ENCODE peak calls at places on chromosomes 1 and 21, in eight cellular contexts. One of them, this sample, is unnamed.
A peak's percentile ranks its signal among the peaks of the same experiment; 100 is the strongest.

GRCh38 chr1:110765640-110766335 is 91.0 kb upstream of the KCNA3 start:
- DNase-seq in HFF-Myc: peak; percentile 15
- DNase-seq in HEK293T: peak; percentile 63
- DNase-seq in aorta: no peak
- DNase-seq in iris pigment epithelial cell: peak; percentile 65
- DNase-seq in lung: no peak
- DNase-seq in EL: peak; percentile 30
- DNase-seq in left ventricle myocardium superior: no peak
- DNase-seq in this sample: peak; percentile 61

GRCh38 chr1:174165471-174166137 is 6.3 kb downstream of the RABGAP1L start:
- DNase-seq in EL: no peak
- DNase-seq in lung: no peak
- DNase-seq in iris pigment epithelial cell: peak; percentile 27
- DNase-seq in aorta: no peak
- DNase-seq in HEK293T: no peak
- DNase-seq in left ventricle myocardium superior: peak; percentile 60
- DNase-seq in HFF-Myc: no peak
- DNase-seq in this sample: no peak

GRCh38 chr21:35963920-35964451 is 96.3 kb downstream of the SETD4 start:
- DNase-seq in EL: peak; percentile 12
- DNase-seq in lung: no peak
- DNase-seq in iris pigment epithelial cell: no peak
- DNase-seq in HEK293T: no peak
- DNase-seq in left ventricle myocardium superior: no peak
- DNase-seq in aorta: no peak
- DNase-seq in HFF-Myc: peak; percentile 21
- DNase-seq in this sample: no peak

GRCh38 chr1:168121314-168122029 is 15.3 kb downstream of the GPR161 start:
- DNase-seq in lung: no peak
- DNase-seq in HFF-Myc: no peak
- DNase-seq in aorta: peak; percentile 85
- DNase-seq in EL: peak; percentile 77
- DNase-seq in left ventricle myocardium superior: peak; percentile 88
- DNase-seq in iris pigment epithelial cell: peak; percentile 76
- DNase-seq in HEK293T: no peak
- DNase-seq in this sample: no peak

GRCh38 chr1:71908871-71909390 is 373.4 kb downstream of the NEGR1 start:
- DNase-seq in HEK293T: no peak
- DNase-seq in HFF-Myc: no peak
- DNase-seq in iris pigment epithelial cell: no peak
- DNase-seq in left ventricle myocardium superior: no peak
- DNase-seq in EL: no peak
- DNase-seq in lung: no peak
- DNase-seq in aorta: no peak
- DNase-seq in this sample: no peak

GRCh38 chr1:221739018-221739676 is 2.7 kb downstream of the DUSP10 start:
- DNase-seq in lung: no peak
- DNase-seq in EL: no peak
- DNase-seq in HEK293T: no peak
- DNase-seq in iris pigment epithelial cell: no peak
- DNase-seq in HFF-Myc: no peak
- DNase-seq in left ventricle myocardium superior: no peak
- DNase-seq in aorta: no peak
- DNase-seq in this sample: no peak

GRCh38 chr1:223732993-223733798 is 20.9 kb downstream of the CAPN2 start:
- DNase-seq in HEK293T: no peak
- DNase-seq in lung: no peak
- DNase-seq in iris pigment epithelial cell: no peak
- DNase-seq in aorta: no peak
- DNase-seq in HFF-Myc: no peak
- DNase-seq in left ventricle myocardium superior: peak; percentile 58
- DNase-seq in EL: no peak
- DNase-seq in this sample: no peak

GRCh38 chr21:37077403-37077802 is 4.3 kb downstream of the TTC3 start:
- DNase-seq in EL: no peak
- DNase-seq in lung: no peak
- DNase-seq in iris pigment epithelial cell: no peak
- DNase-seq in HEK293T: no peak
- DNase-seq in left ventricle myocardium superior: no peak
- DNase-seq in HFF-Myc: no peak
- DNase-seq in aorta: no peak
- DNase-seq in this sample: no peak

GRCh38 chr21:43916691-43917514 is 51.9 kb downstream of the AGPAT3 start:
- DNase-seq in lung: no peak
- DNase-seq in aorta: no peak
- DNase-seq in HFF-Myc: no peak
- DNase-seq in HEK293T: no peak
- DNase-seq in left ventricle myocardium superior: no peak
- DNase-seq in iris pigment epithelial cell: no peak
- DNase-seq in EL: no peak
- DNase-seq in this sample: peak; percentile 60

GRCh38 chr21:43359081-43359822 is 67.7 kb downstream of the SIK1 start:
- DNase-seq in EL: no peak
- DNase-seq in HEK293T: no peak
- DNase-seq in aorta: no peak
- DNase-seq in left ventricle myocardium superior: no peak
- DNase-seq in iris pigment epithelial cell: no peak
- DNase-seq in HFF-Myc: no peak
- DNase-seq in lung: no peak
- DNase-seq in this sample: no peak

GRCh38 chr1:47013239-47013638 is 10.2 kb upstream of the CYP4X1 start:
- DNase-seq in EL: no peak
- DNase-seq in HFF-Myc: no peak
- DNase-seq in lung: no peak
- DNase-seq in left ventricle myocardium superior: no peak
- DNase-seq in iris pigment epithelial cell: peak; percentile 53
- DNase-seq in aorta: no peak
- DNase-seq in HEK293T: no peak
- DNase-seq in this sample: no peak

GRCh38 chr1:8318436-8318835 is 522 bp downstream of the SLC45A1 start:
- DNase-seq in EL: no peak
- DNase-seq in left ventricle myocardium superior: no peak
- DNase-seq in lung: no peak
- DNase-seq in aorta: no peak
- DNase-seq in iris pigment epithelial cell: no peak
- DNase-seq in HEK293T: no peak
- DNase-seq in HFF-Myc: no peak
- DNase-seq in this sample: no peak

GRCh38 chr1:226674892-226675719 is 64.0 kb downstream of the ITPKB start:
- DNase-seq in EL: no peak
- DNase-seq in lung: peak; percentile 50
- DNase-seq in HFF-Myc: no peak
- DNase-seq in left ventricle myocardium superior: peak; percentile 63
- DNase-seq in iris pigment epithelial cell: no peak
- DNase-seq in aorta: peak; percentile 83
- DNase-seq in HEK293T: no peak
- DNase-seq in this sample: peak; percentile 90

GRCh38 chr1:164630626-164631396 is 71.8 kb downstream of the PBX1 start:
- DNase-seq in iris pigment epithelial cell: peak; percentile 47
- DNase-seq in left ventricle myocardium superior: no peak
- DNase-seq in aorta: no peak
- DNase-seq in EL: no peak
- DNase-seq in HFF-Myc: no peak
- DNase-seq in lung: no peak
- DNase-seq in HEK293T: no peak
- DNase-seq in this sample: no peak

GRCh38 chr1:23422313-23422877 is 2.2 kb downstream of the TCEA3 start:
- DNase-seq in HFF-Myc: peak; percentile 70
- DNase-seq in lung: peak; percentile 63
- DNase-seq in EL: peak; percentile 80
- DNase-seq in aorta: peak; percentile 91
- DNase-seq in HEK293T: no peak
- DNase-seq in left ventricle myocardium superior: peak; percentile 83
- DNase-seq in iris pigment epithelial cell: peak; percentile 81
- DNase-seq in this sample: peak; percentile 15

GRCh38 chr1:223123238-223123976 is 19.6 kb downstream of the TLR5 start:
- DNase-seq in iris pigment epithelial cell: peak; percentile 54
- DNase-seq in lung: peak; percentile 74
- DNase-seq in left ventricle myocardium superior: peak; percentile 75
- DNase-seq in aorta: peak; percentile 77
- DNase-seq in EL: peak; percentile 70
- DNase-seq in HFF-Myc: no peak
- DNase-seq in HEK293T: peak; percentile 86
- DNase-seq in this sample: peak; percentile 65

This sample was measured in immature natural killer cell.